ENCODE peak calls at places on chromosomes 13 and 19, in five cellular contexts. B is epithelial cell of esophagus, D is heart left ventricle, I is K562, J is heart right ventricle. Y is an unnamed sample.
A peak's percentile ranks its signal among the peaks of the same experiment; 100 is the strongest.

GRCh38 chr13:113544896-113545295 is 39.7 kb upstream of the TFDP1 start:
- DNase-seq in J (no peak), B (no peak), I (no peak), D (no peak), Y (no peak)

GRCh38 chr19:12331211-12331941 is 2.1 kb downstream of the ZNF563 start:
- DNase-seq in J (no peak), B (no peak), D (peak; percentile 29), I (no peak), Y (no peak)

GRCh38 chr19:42421591-42422031 is 5.6 kb downstream of the LIPE start:
- DNase-seq in J (peak; percentile 47), B (peak; percentile 100), I (no peak), D (no peak), Y (no peak)

GRCh38 chr19:35117017-35117570 is 1.5 kb downstream of the FXYD3 start:
- DNase-seq in J (no peak), B (no peak), I (no peak), D (no peak), Y (no peak)

GRCh38 chr13:25046985-25047660 is 48.8 kb upstream of the PABPC3 start:
- DNase-seq in D (no peak), I (no peak), J (no peak), B (peak; percentile 43), Y (peak; percentile 78)

GRCh38 chr13:48304132-48304876 is 753 bp downstream of the RB1 start:
- DNase-seq in D (peak; percentile 51), J (peak; percentile 21), I (no peak), B (peak; percentile 36), Y (peak; percentile 36)

GRCh38 chr13:108409735-108410134 is 140.2 kb downstream of the TNFSF13B start:
- DNase-seq in B (no peak), D (no peak), J (no peak), I (no peak), Y (no peak)

GRCh38 chr19:54364775-54365257 is at the start of gene LAIR1:
- DNase-seq in J (peak; percentile 34), D (peak; percentile 15), I (no peak), B (no peak), Y (no peak)

GRCh38 chr13:45196622-45197021 is 4.2 kb downstream of the KCTD4 start:
- DNase-seq in B (peak; percentile 92), I (no peak), J (no peak), D (no peak), Y (no peak)

GRCh38 chr19:5503598-5503997 is 48.4 kb downstream of the ZNRF4 start:
- DNase-seq in B (no peak), J (no peak), I (no peak), D (no peak), Y (no peak)

GRCh38 chr19:1843116-1843515 is 5.2 kb downstream of the REXO1 start:
- DNase-seq in D (no peak), I (no peak), J (no peak), B (no peak), Y (no peak)

GRCh38 chr13:77345150-77345780 is 18.4 kb upstream of the MYCBP2 start:
- DNase-seq in D (no peak), B (no peak), I (no peak), J (no peak), Y (no peak)

GRCh38 chr19:31905980-31906948 is 439.1 kb upstream of the ZNF507 start:
- DNase-seq in D (peak; percentile 42), I (no peak), B (no peak), J (no peak), Y (no peak)

GRCh38 chr19:1871140-1871597 is 7.8 kb upstream of the KLF16 start:
- DNase-seq in J (no peak), B (no peak), I (no peak), D (no peak), Y (no peak)

GRCh38 chr13:110108348-110109139 is 198.4 kb downstream of the COL4A1 start:
- DNase-seq in I (no peak), B (peak; percentile 91), J (peak; percentile 81), D (peak; percentile 81), Y (peak; percentile 83)

GRCh38 chr13:64810701-64811258 is 2419.4 kb downstream of the PCDH9 start:
- DNase-seq in J (no peak), I (no peak), B (peak; percentile 72), D (no peak), Y (no peak)

GRCh38 chr19:7699003-7699402 is 2.9 kb downstream of the FCER2 start:
- DNase-seq in B (no peak), I (no peak), J (no peak), D (no peak), Y (no peak)

GRCh38 chr13:29954082-29955043 is 103.9 kb upstream of the UBL3 start:
- DNase-seq in J (no peak), D (no peak), I (no peak), B (no peak), Y (no peak)

GRCh38 chr19:50486823-50487515 is 10.3 kb upstream of the GARIN5A start:
- DNase-seq in J (no peak), B (peak; percentile 18), I (peak; percentile 75), D (no peak), Y (no peak)

GRCh38 chr13:112133489-112134149 is 66.7 kb downstream of the SOX1 start:
- DNase-seq in B (no peak), J (no peak), I (no peak), D (no peak), Y (no peak)

GRCh38 chr13:98921786-98922185 is 56.1 kb downstream of the DOCK9 start:
- DNase-seq in I (no peak), J (no peak), D (no peak), B (no peak), Y (no peak)

GRCh38 chr19:30856786-30857185 is 484.6 kb downstream of the ZNF536 start:
- DNase-seq in I (no peak), B (no peak), J (no peak), D (no peak), Y (no peak)

GRCh38 chr13:113299951-113300350 is 2.9 kb downstream of the LAMP1 start:
- DNase-seq in D (no peak), B (no peak), J (no peak), I (no peak), Y (no peak)

GRCh38 chr13:81609335-81609734 is 1268.4 kb upstream of the SPRY2 start:
- DNase-seq in D (no peak), B (no peak), I (no peak), J (no peak), Y (no peak)

GRCh38 chr19:48284891-48285290 is 15.0 kb downstream of the ZNF114 start:
- DNase-seq in B (no peak), I (no peak), J (no peak), D (no peak), Y (no peak)

GRCh38 chr13:21015284-21015683 is 46.1 kb downstream of the LATS2 start:
- DNase-seq in I (no peak), J (no peak), B (no peak), D (no peak), Y (no peak)

GRCh38 chr19:43425567-43426392 is 11.1 kb downstream of the TEX101 start:
- DNase-seq in D (no peak), I (no peak), B (peak; percentile 45), J (no peak), Y (no peak)

GRCh38 chr19:18046066-18046718 is 38.2 kb downstream of the ARRDC2 start:
- DNase-seq in J (no peak), D (no peak), I (peak; percentile 42), B (peak; percentile 71), Y (no peak)

GRCh38 chr13:87792878-87793277 is 121.7 kb downstream of the SLITRK5 start:
- DNase-seq in J (no peak), B (no peak), D (no peak), I (no peak), Y (no peak)

GRCh38 chr13:74256969-74257368 is 122.8 kb upstream of the KLF12 start:
- DNase-seq in D (peak; percentile 22), J (no peak), B (no peak), I (no peak), Y (no peak)

GRCh38 chr19:7636691-7637373 is at the start of gene STXBP2:
- DNase-seq in I (peak; percentile 95), J (peak; percentile 66), B (peak; percentile 84), D (no peak), Y (peak; percentile 81)

GRCh38 chr19:55369651-55370304 is 485 bp downstream of the IL11 start:
- DNase-seq in J (no peak), I (peak; percentile 91), D (no peak), B (peak; percentile 79), Y (peak; percentile 87)

GRCh38 chr13:106507560-106508274 is 27.7 kb downstream of the EFNB2 start:
- DNase-seq in B (peak; percentile 95), D (no peak), J (no peak), I (no peak), Y (no peak)

GRCh38 chr19:47176627-47177090 is 46.0 kb downstream of the SAE1 start:
- DNase-seq in B (peak; percentile 57), I (no peak), J (no peak), D (no peak), Y (no peak)

GRCh38 chr13:40672310-40673060 is 6.0 kb upstream of the FOXO1 start:
- DNase-seq in B (peak; percentile 90), D (no peak), J (no peak), I (peak; percentile 70), Y (no peak)

GRCh38 chr19:41530761-41531301 is 45.1 kb upstream of the CEACAM21 start:
- DNase-seq in J (no peak), B (no peak), D (peak; percentile 46), I (no peak), Y (no peak)

GRCh38 chr13:45068036-45069001 is 52.0 kb upstream of the GTF2F2 start:
- DNase-seq in I (no peak), J (no peak), B (no peak), D (no peak), Y (no peak)

GRCh38 chr19:48741222-48741999 is 1.0 kb upstream of the RASIP1 start:
- DNase-seq in I (peak; percentile 92), B (peak; percentile 43), J (peak; percentile 73), D (peak; percentile 65), Y (peak; percentile 58)

Y was measured in D341Med.